ENCODE peak calls at places on chromosome 4, in six cellular contexts. One of them, this sample, is unnamed.

GRCh38 chr4:78684196-78685079 is 91.7 kb upstream of the BMP2K start:
- DNase-seq in breast epithelium: no peak
- DNase-seq in adrenal gland: no peak
- DNase-seq in H1: no peak
- DNase-seq in A549: no peak
- DNase-seq in transverse colon: no peak
- DNase-seq in this sample: no peak

GRCh38 chr4:117777721-117778120 is 256.6 kb upstream of the NDST3 start:
- DNase-seq in A549: no peak
- DNase-seq in transverse colon: no peak
- DNase-seq in breast epithelium: no peak
- DNase-seq in H1: no peak
- DNase-seq in adrenal gland: no peak
- DNase-seq in this sample: no peak

GRCh38 chr4:6470502-6471302 is 1.7 kb downstream of the PPP2R2C start:
- DNase-seq in transverse colon: no peak
- DNase-seq in breast epithelium: no peak
- DNase-seq in adrenal gland: peak; percentile 32
- DNase-seq in H1: no peak
- DNase-seq in A549: peak; percentile 43
- DNase-seq in this sample: peak; percentile 70

GRCh38 chr4:2255501-2256155 is 6.3 kb downstream of the MXD4 start:
- DNase-seq in adrenal gland: peak; percentile 38
- DNase-seq in breast epithelium: peak; percentile 73
- DNase-seq in H1: no peak
- DNase-seq in A549: no peak
- DNase-seq in transverse colon: peak; percentile 10
- DNase-seq in this sample: peak; percentile 87

GRCh38 chr4:169283114-169283509 is 12.4 kb upstream of the SH3RF1 start:
- DNase-seq in transverse colon: no peak
- DNase-seq in H1: no peak
- DNase-seq in A549: peak; percentile 14
- DNase-seq in adrenal gland: no peak
- DNase-seq in breast epithelium: no peak
- DNase-seq in this sample: no peak

GRCh38 chr4:71260544-71260943 is 78.3 kb upstream of the SLC4A4 start:
- DNase-seq in A549: no peak
- DNase-seq in H1: no peak
- DNase-seq in adrenal gland: no peak
- DNase-seq in breast epithelium: no peak
- DNase-seq in transverse colon: no peak
- DNase-seq in this sample: no peak

GRCh38 chr4:22014222-22014741 is 65.7 kb upstream of the KCNIP4 start:
- DNase-seq in A549: no peak
- DNase-seq in transverse colon: no peak
- DNase-seq in adrenal gland: no peak
- DNase-seq in breast epithelium: no peak
- DNase-seq in H1: no peak
- DNase-seq in this sample: no peak

GRCh38 chr4:132227349-132228165 is 921.5 kb upstream of the PCDH10 start:
- DNase-seq in transverse colon: no peak
- DNase-seq in adrenal gland: peak; percentile 31
- DNase-seq in breast epithelium: no peak
- DNase-seq in H1: peak; percentile 69
- DNase-seq in A549: peak; percentile 1
- DNase-seq in this sample: no peak

GRCh38 chr4:102787096-102787867 is 26.5 kb upstream of the MANBA start:
- DNase-seq in transverse colon: no peak
- DNase-seq in breast epithelium: no peak
- DNase-seq in H1: no peak
- DNase-seq in adrenal gland: no peak
- DNase-seq in A549: no peak
- DNase-seq in this sample: no peak

GRCh38 chr4:114077610-114078009 is 98.2 kb upstream of the ARSJ start:
- DNase-seq in H1: no peak
- DNase-seq in breast epithelium: no peak
- DNase-seq in transverse colon: no peak
- DNase-seq in A549: no peak
- DNase-seq in adrenal gland: peak; percentile 50
- DNase-seq in this sample: no peak

DNA sequence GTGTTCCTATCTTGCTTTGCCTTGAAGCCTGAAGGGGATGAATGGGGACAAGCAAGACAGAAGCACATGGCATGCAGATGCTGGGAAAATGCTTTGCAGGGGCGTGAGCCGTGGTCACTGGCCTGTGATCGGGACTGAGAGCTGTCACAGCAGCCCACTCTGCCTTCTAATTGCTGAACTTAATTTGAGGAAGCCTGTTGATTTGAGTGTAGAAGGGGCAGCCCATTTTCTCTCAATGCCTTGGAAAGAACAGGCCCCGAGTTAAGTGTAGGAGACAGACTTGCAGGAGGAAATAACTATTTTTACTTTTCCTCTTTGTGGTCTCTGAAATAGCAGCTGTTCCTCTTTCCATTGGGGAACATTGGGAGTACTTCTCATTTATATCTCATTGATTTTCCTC is 26.1 kb upstream of the TBC1D1 start:
- DNase-seq in transverse colon: no peak
- DNase-seq in A549: no peak
- DNase-seq in adrenal gland: no peak
- DNase-seq in H1: no peak
- DNase-seq in breast epithelium: no peak
- DNase-seq in this sample: no peak
- H3K4me1 ChIP-seq in transverse colon: no peaks in the 10 kb centered on the region
- H3K4me1 ChIP-seq in A549: no peaks in the 10 kb centered on the region
- H3K4me1 ChIP-seq in adrenal gland: no peaks in the 10 kb centered on the region
- H3K4me1 ChIP-seq in H1: no peaks in the 10 kb centered on the region
- H3K4me1 ChIP-seq in breast epithelium: no peaks in the 10 kb centered on the region
- H3K4me1 ChIP-seq in this sample: no peaks in the 10 kb centered on the region

GRCh38 chr4:44446191-44446590 is 2.4 kb downstream of the KCTD8 start:
- DNase-seq in A549: no peak
- DNase-seq in breast epithelium: no peak
- DNase-seq in adrenal gland: no peak
- DNase-seq in transverse colon: no peak
- DNase-seq in H1: no peak
- DNase-seq in this sample: no peak

GRCh38 chr4:44446801-44447562 is 1.6 kb downstream of the KCTD8 start:
- DNase-seq in H1: no peak
- DNase-seq in breast epithelium: no peak
- DNase-seq in A549: no peak
- DNase-seq in adrenal gland: no peak
- DNase-seq in transverse colon: no peak
- DNase-seq in this sample: no peak

GRCh38 chr4:44447563-44448504 is 775 bp downstream of the KCTD8 start:
- DNase-seq in H1: no peak
- DNase-seq in A549: no peak
- DNase-seq in transverse colon: no peak
- DNase-seq in adrenal gland: peak; percentile 17
- DNase-seq in breast epithelium: no peak
- DNase-seq in this sample: no peak

GRCh38 chr4:44448548-44449443 is at the start of gene KCTD8:
- DNase-seq in transverse colon: peak; percentile 73
- DNase-seq in breast epithelium: peak; percentile 57
- DNase-seq in adrenal gland: peak; percentile 82
- DNase-seq in H1: peak; percentile 95
- DNase-seq in A549: peak; percentile 48
- DNase-seq in this sample: no peak
- TF ChIP-seq POLR2A in transverse colon: no peak
- TF ChIP-seq POLR2A in breast epithelium: no peak
- TF ChIP-seq POLR2A in adrenal gland: peak; percentile 49
- TF ChIP-seq POLR2A in H1: peak; percentile 18
- TF ChIP-seq POLR2A in A549: no peak
- TF ChIP-seq POLR2A in this sample: peak; percentile 19

GRCh38 chr4:123398803-123399637 is 2.4 kb downstream of the SPRY1 start:
- DNase-seq in A549: peak; percentile 22
- DNase-seq in breast epithelium: peak; percentile 58
- DNase-seq in adrenal gland: peak; percentile 31
- DNase-seq in transverse colon: peak; percentile 69
- DNase-seq in H1: no peak
- DNase-seq in this sample: no peak

GRCh38 chr4:123397276-123398150 is 918 bp downstream of the SPRY1 start:
- DNase-seq in H1: no peak
- DNase-seq in breast epithelium: no peak
- DNase-seq in adrenal gland: peak; percentile 31
- DNase-seq in transverse colon: peak; percentile 64
- DNase-seq in A549: no peak
- DNase-seq in this sample: no peak

GRCh38 chr4:123396294-123397275 is at the start of gene SPRY1:
- DNase-seq in breast epithelium: peak; percentile 92
- DNase-seq in transverse colon: peak; percentile 93
- DNase-seq in A549: peak; percentile 35
- DNase-seq in adrenal gland: peak; percentile 88
- DNase-seq in H1: peak; percentile 60
- DNase-seq in this sample: peak; percentile 96

GRCh38 chr4:123399638-123400358 is 3.2 kb downstream of the SPRY1 start:
- DNase-seq in transverse colon: no peak
- DNase-seq in A549: no peak
- DNase-seq in breast epithelium: no peak
- DNase-seq in H1: no peak
- DNase-seq in adrenal gland: no peak
- DNase-seq in this sample: no peak

GRCh38 chr4:123398151-123398802 is 1.7 kb downstream of the SPRY1 start:
- DNase-seq in transverse colon: peak; percentile 83
- DNase-seq in breast epithelium: peak; percentile 49
- DNase-seq in adrenal gland: peak; percentile 68
- DNase-seq in A549: peak; percentile 24
- DNase-seq in H1: no peak
- DNase-seq in this sample: no peak
- TF ChIP-seq CTCF in transverse colon: peak; percentile 53
- TF ChIP-seq CTCF in breast epithelium: peak; percentile 59
- TF ChIP-seq CTCF in adrenal gland: peak; percentile 60
- TF ChIP-seq CTCF in A549: peak; percentile 40
- TF ChIP-seq CTCF in H1: peak; percentile 56
- TF ChIP-seq CTCF in this sample: no peak

GRCh38 chr4:89285735-89286134 is 21.9 kb downstream of the GPRIN3 start:
- DNase-seq in breast epithelium: no peak
- DNase-seq in adrenal gland: no peak
- DNase-seq in H1: no peak
- DNase-seq in A549: no peak
- DNase-seq in transverse colon: no peak
- DNase-seq in this sample: no peak

GRCh38 chr4:89284828-89285227 is 22.8 kb downstream of the GPRIN3 start:
- DNase-seq in adrenal gland: peak; percentile 19
- DNase-seq in breast epithelium: no peak
- DNase-seq in H1: no peak
- DNase-seq in A549: no peak
- DNase-seq in transverse colon: no peak
- DNase-seq in this sample: no peak

GRCh38 chr4:89287945-89288344 is 19.7 kb downstream of the GPRIN3 start:
- DNase-seq in adrenal gland: no peak
- DNase-seq in transverse colon: no peak
- DNase-seq in H1: no peak
- DNase-seq in breast epithelium: no peak
- DNase-seq in A549: no peak
- DNase-seq in this sample: no peak

GRCh38 chr4:89283226-89283974 is 24.2 kb downstream of the GPRIN3 start:
- DNase-seq in A549: no peak
- DNase-seq in breast epithelium: no peak
- DNase-seq in H1: no peak
- DNase-seq in transverse colon: peak; percentile 59
- DNase-seq in adrenal gland: no peak
- DNase-seq in this sample: no peak

DNA sequence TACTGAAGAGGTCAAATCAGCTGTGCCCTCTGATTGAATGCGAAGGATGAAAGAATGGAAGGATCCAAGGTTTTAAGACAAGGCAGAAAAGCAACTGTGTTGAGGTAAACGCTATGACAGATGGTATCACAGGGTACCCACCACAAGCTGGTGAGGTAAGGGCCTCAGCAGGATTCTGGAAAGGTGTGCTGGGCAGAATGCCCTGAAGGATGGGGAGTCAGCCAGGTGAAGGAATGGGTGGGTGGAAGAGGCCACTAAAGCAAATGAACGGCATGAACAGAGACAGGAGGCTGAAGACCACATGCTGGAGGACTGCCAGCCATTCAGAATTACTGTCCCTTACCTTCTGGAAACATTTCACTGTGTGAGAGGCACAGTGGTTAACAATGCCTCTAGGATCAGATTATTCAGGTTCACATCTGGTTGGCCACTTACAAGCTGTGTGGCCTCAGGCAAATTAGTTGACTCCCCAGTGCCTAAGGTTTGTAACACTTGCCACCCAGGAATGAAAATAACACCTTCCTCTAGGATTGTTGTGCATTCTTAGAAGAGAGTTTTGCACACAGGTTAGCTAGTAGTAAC is 23.5 kb downstream of the GPRIN3 start:
- DNase-seq in transverse colon: no peak
- DNase-seq in A549: no peak
- DNase-seq in breast epithelium: no peak
- DNase-seq in H1: no peak
- DNase-seq in adrenal gland: no peak
- DNase-seq in this sample: no peak
- H3K4me1 ChIP-seq in transverse colon: peaks cover 13% of the 10 kb centered on the region
- H3K4me1 ChIP-seq in A549: peaks cover 75% of the 10 kb centered on the region
- H3K4me1 ChIP-seq in breast epithelium: no peaks in the 10 kb centered on the region
- H3K4me1 ChIP-seq in H1: no peaks in the 10 kb centered on the region
- H3K4me1 ChIP-seq in adrenal gland: no peaks in the 10 kb centered on the region
- H3K4me1 ChIP-seq in this sample: no peaks in the 10 kb centered on the region

GRCh38 chr4:7830747-7831146 is 108.9 kb downstream of the AFAP1 start:
- DNase-seq in transverse colon: no peak
- DNase-seq in A549: no peak
- DNase-seq in adrenal gland: no peak
- DNase-seq in H1: no peak
- DNase-seq in breast epithelium: no peak
- DNase-seq in this sample: no peak
- TF ChIP-seq POLR2A in transverse colon: no peak
- TF ChIP-seq POLR2A in A549: no peak
- TF ChIP-seq POLR2A in adrenal gland: no peak
- TF ChIP-seq POLR2A in H1: no peak
- TF ChIP-seq POLR2A in breast epithelium: no peak
- TF ChIP-seq POLR2A in this sample: no peak

DNA sequence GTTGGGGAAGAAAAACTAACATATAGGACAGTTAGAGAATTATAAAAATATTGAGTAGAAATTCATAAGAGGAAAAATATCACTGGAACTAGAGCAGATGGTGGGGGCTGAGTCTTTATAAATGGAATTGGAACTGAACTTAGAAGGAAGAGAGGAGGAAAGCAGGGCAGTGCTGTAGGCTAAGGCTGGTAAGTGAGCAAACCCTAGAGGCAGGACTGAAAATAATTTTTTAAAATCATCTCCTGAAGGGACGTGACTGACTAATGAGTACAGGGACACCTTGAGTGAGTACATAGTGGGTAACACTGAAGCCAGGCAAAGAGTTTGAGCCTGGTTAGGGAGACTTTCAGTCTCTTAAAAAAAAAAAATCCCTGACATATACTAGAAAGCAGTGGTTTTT is 63.3 kb downstream of the GALNT7 start:
- DNase-seq in transverse colon: no peak
- DNase-seq in breast epithelium: no peak
- DNase-seq in H1: no peak
- DNase-seq in A549: no peak
- DNase-seq in adrenal gland: peak; percentile 10
- DNase-seq in this sample: no peak
- TF ChIP-seq CTCF in transverse colon: peak; percentile 10
- TF ChIP-seq CTCF in breast epithelium: no peak
- TF ChIP-seq CTCF in H1: peak; percentile 24
- TF ChIP-seq CTCF in A549: peak; percentile 17
- TF ChIP-seq CTCF in adrenal gland: peak; percentile 18
- TF ChIP-seq CTCF in this sample: no peak

GRCh38 chr4:3300198-3300671 is 7.4 kb downstream of the RGS12 start:
- DNase-seq in adrenal gland: no peak
- DNase-seq in H1: no peak
- DNase-seq in breast epithelium: no peak
- DNase-seq in transverse colon: no peak
- DNase-seq in A549: no peak
- DNase-seq in this sample: no peak
- H3K4me1 ChIP-seq in adrenal gland: peaks cover 13% of the 10 kb centered on the region
- H3K4me1 ChIP-seq in H1: peaks cover 6% of the 10 kb centered on the region
- H3K4me1 ChIP-seq in breast epithelium: peaks cover 12% of the 10 kb centered on the region
- H3K4me1 ChIP-seq in transverse colon: no peaks in the 10 kb centered on the region
- H3K4me1 ChIP-seq in A549: peaks cover under 1% of the 10 kb centered on the region
- H3K4me1 ChIP-seq in this sample: peaks cover 45% of the 10 kb centered on the region

GRCh38 chr4:143307536-143307935 is 29.1 kb upstream of the GAB1 start:
- DNase-seq in adrenal gland: no peak
- DNase-seq in H1: no peak
- DNase-seq in breast epithelium: no peak
- DNase-seq in transverse colon: peak; percentile 58
- DNase-seq in A549: no peak
- DNase-seq in this sample: no peak
- TF ChIP-seq POLR2A in adrenal gland: no peak
- TF ChIP-seq POLR2A in H1: no peak
- TF ChIP-seq POLR2A in breast epithelium: no peak
- TF ChIP-seq POLR2A in transverse colon: no peak
- TF ChIP-seq POLR2A in A549: no peak
- TF ChIP-seq POLR2A in this sample: no peak

This sample was measured in vagina.